ENCODE peak calls at places on chromosomes 12 and 14, in six cellular contexts. One of them, this sample, is unnamed.

GRCh38 chr14:85336817-85337216 is 193.1 kb upstream of the FLRT2 start:
- DNase-seq in fibroblast of pulmonary artery: peak; percentile 24
- DNase-seq in lower leg skin: no peak
- DNase-seq in fibroblast of mammary gland: peak; percentile 28
- DNase-seq in osteocyte: no peak
- DNase-seq in endothelial cell: no peak
- DNase-seq in this sample: no peak

GRCh38 chr12:31035226-31035625 is 38.4 kb upstream of the DDX11 start:
- DNase-seq in fibroblast of pulmonary artery: no peak
- DNase-seq in lower leg skin: no peak
- DNase-seq in fibroblast of mammary gland: peak; percentile 51
- DNase-seq in osteocyte: no peak
- DNase-seq in endothelial cell: no peak
- DNase-seq in this sample: no peak

GRCh38 chr12:132689227-132689626 is 1.8 kb downstream of the PXMP2 start:
- DNase-seq in fibroblast of pulmonary artery: no peak
- DNase-seq in lower leg skin: no peak
- DNase-seq in fibroblast of mammary gland: no peak
- DNase-seq in osteocyte: no peak
- DNase-seq in endothelial cell: no peak
- DNase-seq in this sample: no peak

GRCh38 chr12:52907092-52907810 is 2.4 kb upstream of the KRT8 start:
- DNase-seq in fibroblast of pulmonary artery: peak; percentile 62
- DNase-seq in lower leg skin: peak; percentile 90
- DNase-seq in fibroblast of mammary gland: no peak
- DNase-seq in osteocyte: no peak
- DNase-seq in endothelial cell: no peak
- DNase-seq in this sample: no peak

GRCh38 chr12:76032043-76032981 is 736 bp upstream of the PHLDA1 start:
- DNase-seq in fibroblast of pulmonary artery: peak; percentile 75
- DNase-seq in lower leg skin: peak; percentile 91
- DNase-seq in fibroblast of mammary gland: peak; percentile 71
- DNase-seq in osteocyte: no peak
- DNase-seq in endothelial cell: peak; percentile 39
- DNase-seq in this sample: peak; percentile 25

GRCh38 chr12:21891763-21892217 is 49.4 kb downstream of the ABCC9 start:
- DNase-seq in fibroblast of pulmonary artery: peak; percentile 7
- DNase-seq in lower leg skin: peak; percentile 92
- DNase-seq in fibroblast of mammary gland: peak; percentile 30
- DNase-seq in osteocyte: no peak
- DNase-seq in endothelial cell: no peak
- DNase-seq in this sample: no peak

GRCh38 chr12:4849024-4849594 is 60.6 kb upstream of the KCNA1 start:
- DNase-seq in fibroblast of pulmonary artery: peak; percentile 58
- DNase-seq in lower leg skin: no peak
- DNase-seq in fibroblast of mammary gland: peak; percentile 60
- DNase-seq in osteocyte: peak; percentile 38
- DNase-seq in endothelial cell: no peak
- DNase-seq in this sample: no peak

GRCh38 chr12:13474381-13474780 is 277.9 kb downstream of the EMP1 start:
- DNase-seq in fibroblast of pulmonary artery: no peak
- DNase-seq in lower leg skin: no peak
- DNase-seq in fibroblast of mammary gland: no peak
- DNase-seq in osteocyte: no peak
- DNase-seq in endothelial cell: no peak
- DNase-seq in this sample: no peak

GRCh38 chr14:104676694-104677505 is 12.5 kb upstream of the INF2 start:
- DNase-seq in fibroblast of pulmonary artery: no peak
- DNase-seq in lower leg skin: no peak
- DNase-seq in fibroblast of mammary gland: no peak
- DNase-seq in osteocyte: no peak
- DNase-seq in endothelial cell: peak; percentile 50
- DNase-seq in this sample: peak; percentile 57

GRCh38 chr12:75606146-75606545 is 94.7 kb upstream of the KRR1 start:
- DNase-seq in fibroblast of pulmonary artery: peak; percentile 13
- DNase-seq in lower leg skin: no peak
- DNase-seq in fibroblast of mammary gland: peak; percentile 24
- DNase-seq in osteocyte: no peak
- DNase-seq in endothelial cell: no peak
- DNase-seq in this sample: no peak

GRCh38 chr12:11653215-11653753 is 3.8 kb downstream of the ETV6 start:
- DNase-seq in fibroblast of pulmonary artery: peak; percentile 46
- DNase-seq in lower leg skin: no peak
- DNase-seq in fibroblast of mammary gland: peak; percentile 22
- DNase-seq in osteocyte: no peak
- DNase-seq in endothelial cell: no peak
- DNase-seq in this sample: no peak

GRCh38 chr12:94208433-94208921 is 60.1 kb downstream of the PLXNC1 start:
- DNase-seq in fibroblast of pulmonary artery: no peak
- DNase-seq in lower leg skin: no peak
- DNase-seq in fibroblast of mammary gland: peak; percentile 47
- DNase-seq in osteocyte: no peak
- DNase-seq in endothelial cell: no peak
- DNase-seq in this sample: no peak

GRCh38 chr12:121537814-121538698 is 42.8 kb downstream of the KDM2B start:
- DNase-seq in fibroblast of pulmonary artery: no peak
- DNase-seq in lower leg skin: no peak
- DNase-seq in fibroblast of mammary gland: no peak
- DNase-seq in osteocyte: no peak
- DNase-seq in endothelial cell: peak; percentile 24
- DNase-seq in this sample: no peak

GRCh38 chr14:103724116-103724515 is 8.5 kb downstream of the ZFYVE21 start:
- DNase-seq in fibroblast of pulmonary artery: peak; percentile 81
- DNase-seq in lower leg skin: no peak
- DNase-seq in fibroblast of mammary gland: peak; percentile 64
- DNase-seq in osteocyte: no peak
- DNase-seq in endothelial cell: no peak
- DNase-seq in this sample: no peak

GRCh38 chr14:99187858-99188257 is 84.1 kb downstream of the BCL11B start:
- DNase-seq in fibroblast of pulmonary artery: no peak
- DNase-seq in lower leg skin: no peak
- DNase-seq in fibroblast of mammary gland: no peak
- DNase-seq in osteocyte: no peak
- DNase-seq in endothelial cell: no peak
- DNase-seq in this sample: no peak

GRCh38 chr12:82089369-82090121 is 268.6 kb downstream of the CCDC59 start:
- DNase-seq in fibroblast of pulmonary artery: no peak
- DNase-seq in lower leg skin: no peak
- DNase-seq in fibroblast of mammary gland: no peak
- DNase-seq in osteocyte: no peak
- DNase-seq in endothelial cell: no peak
- DNase-seq in this sample: no peak

GRCh38 chr12:76782440-76782996 is 18.6 kb downstream of the ZDHHC17 start:
- DNase-seq in fibroblast of pulmonary artery: no peak
- DNase-seq in lower leg skin: no peak
- DNase-seq in fibroblast of mammary gland: no peak
- DNase-seq in osteocyte: no peak
- DNase-seq in endothelial cell: no peak
- DNase-seq in this sample: no peak

GRCh38 chr12:7229741-7230140 is 40.3 kb downstream of the PEX5 start:
- DNase-seq in fibroblast of pulmonary artery: no peak
- DNase-seq in lower leg skin: no peak
- DNase-seq in fibroblast of mammary gland: peak; percentile 62
- DNase-seq in osteocyte: no peak
- DNase-seq in endothelial cell: no peak
- DNase-seq in this sample: no peak

GRCh38 chr12:52010152-52010622 is 3.4 kb downstream of the TAMALIN start:
- DNase-seq in fibroblast of pulmonary artery: peak; percentile 95
- DNase-seq in lower leg skin: peak; percentile 95
- DNase-seq in fibroblast of mammary gland: peak; percentile 72
- DNase-seq in osteocyte: peak; percentile 95
- DNase-seq in endothelial cell: peak; percentile 86
- DNase-seq in this sample: peak; percentile 73

GRCh38 chr14:77980475-77981321 is 180.8 kb downstream of the ADCK1 start:
- DNase-seq in fibroblast of pulmonary artery: no peak
- DNase-seq in lower leg skin: no peak
- DNase-seq in fibroblast of mammary gland: no peak
- DNase-seq in osteocyte: peak; percentile 81
- DNase-seq in endothelial cell: peak; percentile 18
- DNase-seq in this sample: peak; percentile 46

GRCh38 chr14:99137913-99138571 is 134.0 kb downstream of the BCL11B start:
- DNase-seq in fibroblast of pulmonary artery: no peak
- DNase-seq in lower leg skin: peak; percentile 52
- DNase-seq in fibroblast of mammary gland: no peak
- DNase-seq in osteocyte: peak; percentile 72
- DNase-seq in endothelial cell: no peak
- DNase-seq in this sample: no peak

GRCh38 chr14:55052259-55052930 is 948 bp downstream of the MAPK1IP1L start:
- DNase-seq in fibroblast of pulmonary artery: peak; percentile 51
- DNase-seq in lower leg skin: no peak
- DNase-seq in fibroblast of mammary gland: peak; percentile 20
- DNase-seq in osteocyte: no peak
- DNase-seq in endothelial cell: no peak
- DNase-seq in this sample: no peak

GRCh38 chr12:48489012-48489411 is 6.7 kb downstream of the C12orf54 start:
- DNase-seq in fibroblast of pulmonary artery: peak; percentile 1
- DNase-seq in lower leg skin: no peak
- DNase-seq in fibroblast of mammary gland: peak; percentile 10
- DNase-seq in osteocyte: no peak
- DNase-seq in endothelial cell: no peak
- DNase-seq in this sample: no peak

GRCh38 chr14:34247605-34248004 is 214.4 kb downstream of the SPTSSA start:
- DNase-seq in fibroblast of pulmonary artery: no peak
- DNase-seq in lower leg skin: no peak
- DNase-seq in fibroblast of mammary gland: no peak
- DNase-seq in osteocyte: no peak
- DNase-seq in endothelial cell: no peak
- DNase-seq in this sample: no peak

GRCh38 chr12:118148287-118148686 is 12.4 kb downstream of the PEBP1 start:
- DNase-seq in fibroblast of pulmonary artery: no peak
- DNase-seq in lower leg skin: no peak
- DNase-seq in fibroblast of mammary gland: no peak
- DNase-seq in osteocyte: no peak
- DNase-seq in endothelial cell: no peak
- DNase-seq in this sample: no peak

GRCh38 chr14:86944434-86944833 is 1048.5 kb downstream of the GALC start:
- DNase-seq in fibroblast of pulmonary artery: no peak
- DNase-seq in lower leg skin: no peak
- DNase-seq in fibroblast of mammary gland: no peak
- DNase-seq in osteocyte: no peak
- DNase-seq in endothelial cell: no peak
- DNase-seq in this sample: no peak

GRCh38 chr14:95290769-95291440 is 28.8 kb downstream of the CLMN start:
- DNase-seq in fibroblast of pulmonary artery: no peak
- DNase-seq in lower leg skin: peak; percentile 88
- DNase-seq in fibroblast of mammary gland: no peak
- DNase-seq in osteocyte: no peak
- DNase-seq in endothelial cell: no peak
- DNase-seq in this sample: no peak

DNA sequence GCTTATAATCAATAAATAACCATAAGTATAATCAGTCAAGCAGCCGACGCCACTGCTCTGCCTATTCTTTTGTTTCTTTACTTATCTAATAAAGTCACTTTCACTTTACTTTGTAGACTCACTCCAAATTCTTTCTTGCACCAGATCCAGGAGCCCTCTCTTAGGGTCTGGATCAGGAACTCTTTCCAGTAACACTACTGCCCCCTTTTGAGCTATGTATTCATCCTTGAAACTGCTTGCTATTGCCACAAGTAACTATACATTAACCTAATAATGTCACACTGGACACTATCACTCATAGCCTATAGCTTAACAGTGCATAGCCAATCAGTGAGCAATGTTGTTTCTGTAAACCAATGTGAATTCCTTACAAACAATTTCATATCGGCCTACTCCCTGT is 2.8 kb upstream of the NID2 start:
- DNase-seq in fibroblast of pulmonary artery: peak; percentile 76
- DNase-seq in lower leg skin: no peak
- DNase-seq in fibroblast of mammary gland: peak; percentile 61
- DNase-seq in osteocyte: no peak
- DNase-seq in endothelial cell: no peak
- DNase-seq in this sample: no peak
- TF ChIP-seq CTCF in fibroblast of pulmonary artery: peak; percentile 48
- TF ChIP-seq CTCF in lower leg skin: no peak
- TF ChIP-seq CTCF in fibroblast of mammary gland: peak; percentile 32
- TF ChIP-seq CTCF in osteocyte: peak; percentile 40
- TF ChIP-seq CTCF in endothelial cell: no peak
- TF ChIP-seq CTCF in this sample: no peak

GRCh38 chr12:99284161-99284560 is 363.4 kb upstream of the GARIN6 start:
- DNase-seq in fibroblast of pulmonary artery: no peak
- DNase-seq in lower leg skin: no peak
- DNase-seq in fibroblast of mammary gland: no peak
- DNase-seq in osteocyte: no peak
- DNase-seq in endothelial cell: no peak
- DNase-seq in this sample: no peak

GRCh38 chr12:99282086-99282485 is 365.5 kb upstream of the GARIN6 start:
- DNase-seq in fibroblast of pulmonary artery: no peak
- DNase-seq in lower leg skin: no peak
- DNase-seq in fibroblast of mammary gland: no peak
- DNase-seq in osteocyte: no peak
- DNase-seq in endothelial cell: no peak
- DNase-seq in this sample: no peak

GRCh38 chr12:99281277-99281676 is 366.3 kb upstream of the GARIN6 start:
- DNase-seq in fibroblast of pulmonary artery: no peak
- DNase-seq in lower leg skin: no peak
- DNase-seq in fibroblast of mammary gland: no peak
- DNase-seq in osteocyte: no peak
- DNase-seq in endothelial cell: no peak
- DNase-seq in this sample: no peak

GRCh38 chr12:99282670-99283069 is 364.9 kb upstream of the GARIN6 start:
- DNase-seq in fibroblast of pulmonary artery: no peak
- DNase-seq in lower leg skin: no peak
- DNase-seq in fibroblast of mammary gland: no peak
- DNase-seq in osteocyte: no peak
- DNase-seq in endothelial cell: no peak
- DNase-seq in this sample: no peak

GRCh38 chr12:99287136-99287535 is 360.4 kb upstream of the GARIN6 start:
- DNase-seq in fibroblast of pulmonary artery: no peak
- DNase-seq in lower leg skin: no peak
- DNase-seq in fibroblast of mammary gland: no peak
- DNase-seq in osteocyte: no peak
- DNase-seq in endothelial cell: no peak
- DNase-seq in this sample: no peak
- TF ChIP-seq CTCF in fibroblast of pulmonary artery: no peak
- TF ChIP-seq CTCF in lower leg skin: no peak
- TF ChIP-seq CTCF in fibroblast of mammary gland: no peak
- TF ChIP-seq CTCF in osteocyte: no peak
- TF ChIP-seq CTCF in endothelial cell: no peak
- TF ChIP-seq CTCF in this sample: no peak

DNA sequence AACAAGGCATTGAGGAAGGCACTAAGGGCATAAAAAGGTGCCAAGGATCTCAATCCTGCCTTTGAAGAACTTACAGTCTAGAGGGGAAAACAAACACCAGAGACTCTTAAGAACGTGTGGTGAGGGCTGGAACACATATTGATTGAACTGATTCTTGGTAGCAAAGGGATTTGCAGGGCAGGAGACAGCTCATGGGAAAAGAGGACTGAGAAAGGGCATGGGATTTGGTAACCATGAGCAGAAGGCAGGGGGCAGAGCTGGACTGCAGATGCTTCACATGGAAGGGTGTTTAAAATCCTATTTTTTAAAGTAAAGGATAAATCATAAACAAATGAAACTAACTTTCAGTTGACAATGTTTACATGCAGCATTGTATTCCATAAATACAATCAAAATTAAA is 203.1 kb downstream of the ITPR2 start:
- DNase-seq in fibroblast of pulmonary artery: peak; percentile 61
- DNase-seq in lower leg skin: no peak
- DNase-seq in fibroblast of mammary gland: peak; percentile 34
- DNase-seq in osteocyte: no peak
- DNase-seq in endothelial cell: no peak
- DNase-seq in this sample: no peak
- TF ChIP-seq CTCF in fibroblast of pulmonary artery: peak; percentile 60
- TF ChIP-seq CTCF in lower leg skin: no peak
- TF ChIP-seq CTCF in fibroblast of mammary gland: peak; percentile 46
- TF ChIP-seq CTCF in osteocyte: peak; percentile 53
- TF ChIP-seq CTCF in endothelial cell: no peak
- TF ChIP-seq CTCF in this sample: no peak

GRCh38 chr14:73949752-73950734 is at the start of the genes COQ6 and FAM161B:
- DNase-seq in fibroblast of pulmonary artery: peak; percentile 97
- DNase-seq in lower leg skin: peak; percentile 98
- DNase-seq in fibroblast of mammary gland: peak; percentile 95
- DNase-seq in osteocyte: peak; percentile 98
- DNase-seq in endothelial cell: peak; percentile 82
- DNase-seq in this sample: peak; percentile 89
- TF ChIP-seq CTCF in fibroblast of pulmonary artery: no peak
- TF ChIP-seq CTCF in lower leg skin: no peak
- TF ChIP-seq CTCF in fibroblast of mammary gland: no peak
- TF ChIP-seq CTCF in osteocyte: peak; percentile 28
- TF ChIP-seq CTCF in endothelial cell: no peak
- TF ChIP-seq CTCF in this sample: no peak

This sample was measured in glutamatergic neuron.